ENCODE peak calls at places on chromosome 18, in six cellular contexts. R is LHCN-M2, P is NCI-H510A treated with DMSO at 0.1 percent for 48 hours, N is nephron progenitor cell, C is T-helper 1 cell, D is neural crest cell. A is an unnamed sample.

GRCh38 chr18:9726175-9726574 is 18.1 kb downstream of the RAB31 start:
- DNase-seq in R (peak), P (no peak), N (no peak), C (no peak), D (no peak), A (no peak)

GRCh38 chr18:46416706-46417638 is 240.0 kb downstream of the LOXHD1 start:
- DNase-seq in R (no peak), P (peak), N (no peak), C (no peak), D (no peak), A (no peak)

GRCh38 chr18:72830109-72830508 is 37.7 kb downstream of the NETO1 start:
- DNase-seq in R (no peak), P (no peak), N (peak), C (no peak), D (peak), A (no peak)

GRCh38 chr18:45670281-45670962 is 53.6 kb upstream of the SLC14A1 start:
- DNase-seq in R (peak), P (no peak), N (no peak), C (no peak), D (no peak), A (no peak)

GRCh38 chr18:65754121-65754520 is 3.3 kb downstream of the CDH7 start:
- DNase-seq in R (no peak), P (peak), N (no peak), C (no peak), D (no peak), A (no peak)

GRCh38 chr18:73288813-73289212 is 421.0 kb upstream of the NETO1 start:
- DNase-seq in R (no peak), P (no peak), N (no peak), C (no peak), D (no peak), A (no peak)

GRCh38 chr18:79912409-79912991 is 39.0 kb downstream of the SLC66A2 start:
- DNase-seq in R (peak), P (no peak), N (no peak), C (no peak), D (no peak), A (no peak)

GRCh38 chr18:76130845-76131244 is 364.2 kb downstream of the ZNF516 start:
- DNase-seq in R (no peak), P (no peak), N (no peak), C (no peak), D (no peak), A (no peak)

GRCh38 chr18:8559612-8560011 is 49.6 kb upstream of the RAB12 start:
- DNase-seq in R (peak), P (no peak), N (no peak), C (no peak), D (no peak), A (no peak)

GRCh38 chr18:1270081-1270480 is 365.4 kb downstream of the ADCYAP1 start:
- DNase-seq in R (no peak), P (no peak), N (no peak), C (no peak), D (no peak), A (no peak)

GRCh38 chr18:36051760-36052159 is 15.6 kb downstream of the RPRD1A start:
- DNase-seq in R (no peak), P (no peak), N (no peak), C (no peak), D (no peak), A (no peak)

GRCh38 chr18:59906203-59906602 is 6.4 kb downstream of the PMAIP1 start:
- DNase-seq in R (no peak), P (no peak), N (no peak), C (no peak), D (no peak), A (no peak)

GRCh38 chr18:37584952-37585695 is 19.5 kb upstream of the CELF4 start:
- DNase-seq in R (no peak), P (no peak), N (no peak), C (no peak), D (no peak), A (no peak)

GRCh38 chr18:32048507-32049091 is 30.0 kb downstream of the RNF125 start:
- DNase-seq in R (peak), P (no peak), N (no peak), C (no peak), D (no peak), A (no peak)

GRCh38 chr18:12420831-12421421 is 13.2 kb downstream of the PRELID3A start:
- DNase-seq in R (no peak), P (peak), N (peak), C (no peak), D (peak), A (no peak)

GRCh38 chr18:66160007-66160406 is 409.2 kb downstream of the CDH7 start:
- DNase-seq in R (no peak), P (no peak), N (no peak), C (no peak), D (no peak), A (no peak)

GRCh38 chr18:56748698-56749268 is 97.6 kb downstream of the WDR7 start:
- DNase-seq in R (peak), P (peak), N (peak), C (no peak), D (peak), A (peak)

GRCh38 chr18:34999734-35000397 is 41.3 kb upstream of the MAPRE2 start:
- DNase-seq in R (no peak), P (peak), N (peak), C (no peak), D (no peak), A (no peak)

GRCh38 chr18:42185486-42185885 is 230.5 kb downstream of the PIK3C3 start:
- DNase-seq in R (no peak), P (no peak), N (no peak), C (no peak), D (no peak), A (no peak)

GRCh38 chr18:66749030-66749429 is 145.1 kb upstream of the CDH19 start:
- DNase-seq in R (no peak), P (peak), N (no peak), C (no peak), D (no peak), A (no peak)

GRCh38 chr18:22559414-22560282 is 141.9 kb upstream of the CTAGE1 start:
- DNase-seq in R (no peak), P (no peak), N (peak), C (no peak), D (peak), A (peak)

GRCh38 chr18:30945769-30946168 is 96.8 kb downstream of the DSC3 start:
- DNase-seq in R (no peak), P (no peak), N (no peak), C (no peak), D (no peak), A (no peak)

GRCh38 chr18:48949051-48949605 is 1.6 kb downstream of the SMAD7 start:
- DNase-seq in R (no peak), P (no peak), N (no peak), C (peak), D (no peak), A (no peak)

GRCh38 chr18:33440384-33441043 is at the start of gene CCDC178:
- DNase-seq in R (no peak), P (peak), N (peak), C (no peak), D (peak), A (no peak)

GRCh38 chr18:8529609-8530008 is 79.6 kb upstream of the RAB12 start:
- DNase-seq in R (no peak), P (no peak), N (no peak), C (no peak), D (no peak), A (no peak)

GRCh38 chr18:47149457-47150028 is 757 bp downstream of the HDHD2 start:
- DNase-seq in R (peak), P (peak), N (peak), C (no peak), D (peak), A (no peak)

GRCh38 chr18:45255142-45255890 is 360.0 kb upstream of the SLC14A2 start:
- DNase-seq in R (peak), P (no peak), N (no peak), C (no peak), D (no peak), A (peak)

GRCh38 chr18:55903911-55904310 is 315.9 kb upstream of the TCF4 start:
- DNase-seq in R (no peak), P (no peak), N (no peak), C (no peak), D (no peak), A (no peak)

GRCh38 chr18:9734189-9734588 is 26.1 kb downstream of the RAB31 start:
- DNase-seq in R (no peak), P (peak), N (no peak), C (no peak), D (no peak), A (no peak)

GRCh38 chr18:31146809-31147208 is 15.8 kb downstream of the DSC1 start:
- DNase-seq in R (no peak), P (no peak), N (no peak), C (no peak), D (no peak), A (no peak)

GRCh38 chr18:50659091-50660003 is 99.5 kb downstream of the MAPK4 start:
- DNase-seq in R (peak), P (no peak), N (no peak), C (no peak), D (no peak), A (no peak)

GRCh38 chr18:61679836-61680235 is 213.0 kb downstream of the RNF152 start:
- DNase-seq in R (no peak), P (no peak), N (no peak), C (no peak), D (no peak), A (no peak)

A was measured in amniotic stem cell.